ENCODE peak calls at places on chromosomes 16 and 17, in four cellular contexts. One of them, this sample, is unnamed.

GRCh38 chr17:47095268-47095667 is 93.8 kb downstream of the CDC27 start:
- DNase-seq in A549: no peak
- DNase-seq in activated CD8-positive, alpha-beta memory T cell treated with anti-CD3 and anti-CD28 coated beads, Interleukin-2, amount 50 U/mL, for 4 hours: no peak
- DNase-seq in CD8-positive, alpha-beta T cell: no peak
- DNase-seq in this sample: peak; percentile 32

GRCh38 chr16:89216315-89217137 is 977 bp upstream of the ZNF778 start:
- DNase-seq in A549: peak; percentile 81
- DNase-seq in activated CD8-positive, alpha-beta memory T cell treated with anti-CD3 and anti-CD28 coated beads, Interleukin-2, amount 50 U/mL, for 4 hours: peak; percentile 88
- DNase-seq in CD8-positive, alpha-beta T cell: peak; percentile 84
- DNase-seq in this sample: peak; percentile 86

GRCh38 chr17:62859146-62859545 is 51.0 kb upstream of the MARCHF10 start:
- DNase-seq in A549: no peak
- DNase-seq in activated CD8-positive, alpha-beta memory T cell treated with anti-CD3 and anti-CD28 coated beads, Interleukin-2, amount 50 U/mL, for 4 hours: no peak
- DNase-seq in CD8-positive, alpha-beta T cell: no peak
- DNase-seq in this sample: peak; percentile 90

GRCh38 chr17:12035713-12036112 is 15.0 kb downstream of the MAP2K4 start:
- DNase-seq in CD8-positive, alpha-beta T cell: no peak
- DNase-seq in A549: no peak
- DNase-seq in activated CD8-positive, alpha-beta memory T cell treated with anti-CD3 and anti-CD28 coated beads, Interleukin-2, amount 50 U/mL, for 4 hours: no peak
- DNase-seq in this sample: no peak

GRCh38 chr16:55056585-55057520 is 126.2 kb downstream of the IRX5 start:
- DNase-seq in activated CD8-positive, alpha-beta memory T cell treated with anti-CD3 and anti-CD28 coated beads, Interleukin-2, amount 50 U/mL, for 4 hours: no peak
- DNase-seq in CD8-positive, alpha-beta T cell: no peak
- DNase-seq in A549: peak; percentile 19
- DNase-seq in this sample: peak; percentile 42

GRCh38 chr17:57109393-57110151 is 24.5 kb downstream of the AKAP1 start:
- DNase-seq in CD8-positive, alpha-beta T cell: no peak
- DNase-seq in activated CD8-positive, alpha-beta memory T cell treated with anti-CD3 and anti-CD28 coated beads, Interleukin-2, amount 50 U/mL, for 4 hours: no peak
- DNase-seq in A549: peak; percentile 35
- DNase-seq in this sample: peak; percentile 29

GRCh38 chr17:51255673-51256072 is 4.2 kb downstream of the MBTD1 start:
- DNase-seq in CD8-positive, alpha-beta T cell: no peak
- DNase-seq in activated CD8-positive, alpha-beta memory T cell treated with anti-CD3 and anti-CD28 coated beads, Interleukin-2, amount 50 U/mL, for 4 hours: no peak
- DNase-seq in A549: no peak
- DNase-seq in this sample: no peak

GRCh38 chr16:49986351-49987124 is 38.5 kb upstream of the CNEP1R1 start:
- DNase-seq in A549: no peak
- DNase-seq in activated CD8-positive, alpha-beta memory T cell treated with anti-CD3 and anti-CD28 coated beads, Interleukin-2, amount 50 U/mL, for 4 hours: no peak
- DNase-seq in CD8-positive, alpha-beta T cell: no peak
- DNase-seq in this sample: peak; percentile 41

GRCh38 chr16:48542020-48542473 is 67.9 kb downstream of the N4BP1 start:
- DNase-seq in A549: peak; percentile 66
- DNase-seq in activated CD8-positive, alpha-beta memory T cell treated with anti-CD3 and anti-CD28 coated beads, Interleukin-2, amount 50 U/mL, for 4 hours: no peak
- DNase-seq in CD8-positive, alpha-beta T cell: no peak
- DNase-seq in this sample: peak; percentile 75

GRCh38 chr16:83653785-83654184 is 154.0 kb upstream of the HSBP1 start:
- DNase-seq in CD8-positive, alpha-beta T cell: no peak
- DNase-seq in A549: no peak
- DNase-seq in activated CD8-positive, alpha-beta memory T cell treated with anti-CD3 and anti-CD28 coated beads, Interleukin-2, amount 50 U/mL, for 4 hours: no peak
- DNase-seq in this sample: peak; percentile 22

GRCh38 chr17:61833536-61834203 is 29.7 kb downstream of the BRIP1 start:
- DNase-seq in CD8-positive, alpha-beta T cell: no peak
- DNase-seq in activated CD8-positive, alpha-beta memory T cell treated with anti-CD3 and anti-CD28 coated beads, Interleukin-2, amount 50 U/mL, for 4 hours: no peak
- DNase-seq in A549: peak; percentile 57
- DNase-seq in this sample: no peak

GRCh38 chr17:76840884-76841775 is 27.1 kb upstream of the MGAT5B start:
- DNase-seq in A549: no peak
- DNase-seq in CD8-positive, alpha-beta T cell: no peak
- DNase-seq in activated CD8-positive, alpha-beta memory T cell treated with anti-CD3 and anti-CD28 coated beads, Interleukin-2, amount 50 U/mL, for 4 hours: no peak
- DNase-seq in this sample: peak; percentile 10

GRCh38 chr16:66070140-66070887 is 296.2 kb upstream of the CDH5 start:
- DNase-seq in A549: no peak
- DNase-seq in activated CD8-positive, alpha-beta memory T cell treated with anti-CD3 and anti-CD28 coated beads, Interleukin-2, amount 50 U/mL, for 4 hours: no peak
- DNase-seq in CD8-positive, alpha-beta T cell: no peak
- DNase-seq in this sample: peak; percentile 97

GRCh38 chr16:89290887-89291286 is 73.4 kb downstream of the ZNF778 start:
- DNase-seq in A549: no peak
- DNase-seq in CD8-positive, alpha-beta T cell: no peak
- DNase-seq in activated CD8-positive, alpha-beta memory T cell treated with anti-CD3 and anti-CD28 coated beads, Interleukin-2, amount 50 U/mL, for 4 hours: no peak
- DNase-seq in this sample: no peak

GRCh38 chr17:17114592-17115225 is 72.5 kb downstream of the MPRIP start:
- DNase-seq in activated CD8-positive, alpha-beta memory T cell treated with anti-CD3 and anti-CD28 coated beads, Interleukin-2, amount 50 U/mL, for 4 hours: no peak
- DNase-seq in A549: no peak
- DNase-seq in CD8-positive, alpha-beta T cell: no peak
- DNase-seq in this sample: no peak

GRCh38 chr17:58324409-58325288 is 3.9 kb downstream of the TSPOAP1 start:
- DNase-seq in A549: no peak
- DNase-seq in CD8-positive, alpha-beta T cell: no peak
- DNase-seq in activated CD8-positive, alpha-beta memory T cell treated with anti-CD3 and anti-CD28 coated beads, Interleukin-2, amount 50 U/mL, for 4 hours: no peak
- DNase-seq in this sample: peak; percentile 66

GRCh38 chr16:89193576-89194293 is 6.6 kb downstream of the SLC22A31 start:
- DNase-seq in activated CD8-positive, alpha-beta memory T cell treated with anti-CD3 and anti-CD28 coated beads, Interleukin-2, amount 50 U/mL, for 4 hours: peak; percentile 25
- DNase-seq in CD8-positive, alpha-beta T cell: no peak
- DNase-seq in A549: no peak
- DNase-seq in this sample: no peak

GRCh38 chr17:32912218-32912897 is 15.6 kb upstream of the TMEM98 start:
- DNase-seq in A549: peak; percentile 76
- DNase-seq in activated CD8-positive, alpha-beta memory T cell treated with anti-CD3 and anti-CD28 coated beads, Interleukin-2, amount 50 U/mL, for 4 hours: no peak
- DNase-seq in CD8-positive, alpha-beta T cell: no peak
- DNase-seq in this sample: peak; percentile 49

GRCh38 chr17:7404737-7405412 is 978 bp upstream of the TMEM256 start:
- DNase-seq in CD8-positive, alpha-beta T cell: peak; percentile 77
- DNase-seq in activated CD8-positive, alpha-beta memory T cell treated with anti-CD3 and anti-CD28 coated beads, Interleukin-2, amount 50 U/mL, for 4 hours: peak; percentile 73
- DNase-seq in A549: no peak
- DNase-seq in this sample: peak; percentile 75

GRCh38 chr16:77582956-77583355 is 139.4 kb upstream of the NUDT7 start:
- DNase-seq in CD8-positive, alpha-beta T cell: no peak
- DNase-seq in A549: no peak
- DNase-seq in activated CD8-positive, alpha-beta memory T cell treated with anti-CD3 and anti-CD28 coated beads, Interleukin-2, amount 50 U/mL, for 4 hours: no peak
- DNase-seq in this sample: no peak

GRCh38 chr17:28324272-28324745 is 5.3 kb downstream of the TMEM97 start:
- DNase-seq in A549: peak; percentile 32
- DNase-seq in CD8-positive, alpha-beta T cell: no peak
- DNase-seq in activated CD8-positive, alpha-beta memory T cell treated with anti-CD3 and anti-CD28 coated beads, Interleukin-2, amount 50 U/mL, for 4 hours: no peak
- DNase-seq in this sample: no peak

GRCh38 chr16:58197314-58198012 is 443 bp downstream of the CSNK2A2 start:
- DNase-seq in CD8-positive, alpha-beta T cell: peak; percentile 10
- DNase-seq in activated CD8-positive, alpha-beta memory T cell treated with anti-CD3 and anti-CD28 coated beads, Interleukin-2, amount 50 U/mL, for 4 hours: peak; percentile 16
- DNase-seq in A549: no peak
- DNase-seq in this sample: no peak

GRCh38 chr17:80986816-80987480 is 4.7 kb upstream of the CHMP6 start:
- DNase-seq in activated CD8-positive, alpha-beta memory T cell treated with anti-CD3 and anti-CD28 coated beads, Interleukin-2, amount 50 U/mL, for 4 hours: no peak
- DNase-seq in CD8-positive, alpha-beta T cell: no peak
- DNase-seq in A549: no peak
- DNase-seq in this sample: no peak

GRCh38 chr17:27268394-27269085 is 25.4 kb upstream of the WSB1 start:
- DNase-seq in CD8-positive, alpha-beta T cell: no peak
- DNase-seq in activated CD8-positive, alpha-beta memory T cell treated with anti-CD3 and anti-CD28 coated beads, Interleukin-2, amount 50 U/mL, for 4 hours: no peak
- DNase-seq in A549: no peak
- DNase-seq in this sample: no peak

GRCh38 chr16:26981266-26981938 is 85.3 kb upstream of the C16orf82 start:
- DNase-seq in activated CD8-positive, alpha-beta memory T cell treated with anti-CD3 and anti-CD28 coated beads, Interleukin-2, amount 50 U/mL, for 4 hours: no peak
- DNase-seq in A549: no peak
- DNase-seq in CD8-positive, alpha-beta T cell: no peak
- DNase-seq in this sample: peak; percentile 5

GRCh38 chr17:68497885-68498319 is 14.3 kb upstream of the PRKAR1A start:
- DNase-seq in activated CD8-positive, alpha-beta memory T cell treated with anti-CD3 and anti-CD28 coated beads, Interleukin-2, amount 50 U/mL, for 4 hours: no peak
- DNase-seq in CD8-positive, alpha-beta T cell: no peak
- DNase-seq in A549: no peak
- DNase-seq in this sample: no peak

GRCh38 chr16:78666318-78666717 is 566.9 kb downstream of the WWOX start:
- DNase-seq in A549: no peak
- DNase-seq in CD8-positive, alpha-beta T cell: no peak
- DNase-seq in activated CD8-positive, alpha-beta memory T cell treated with anti-CD3 and anti-CD28 coated beads, Interleukin-2, amount 50 U/mL, for 4 hours: no peak
- DNase-seq in this sample: no peak

GRCh38 chr16:75306102-75306762 is 54.8 kb upstream of the BCAR1 start:
- DNase-seq in activated CD8-positive, alpha-beta memory T cell treated with anti-CD3 and anti-CD28 coated beads, Interleukin-2, amount 50 U/mL, for 4 hours: no peak
- DNase-seq in CD8-positive, alpha-beta T cell: no peak
- DNase-seq in A549: peak; percentile 88
- DNase-seq in this sample: no peak

GRCh38 chr17:12911241-12911640 is 106.6 kb downstream of the ELAC2 start:
- DNase-seq in activated CD8-positive, alpha-beta memory T cell treated with anti-CD3 and anti-CD28 coated beads, Interleukin-2, amount 50 U/mL, for 4 hours: no peak
- DNase-seq in A549: no peak
- DNase-seq in CD8-positive, alpha-beta T cell: no peak
- DNase-seq in this sample: peak; percentile 74

GRCh38 chr17:42566873-42567573 is at the start of gene MLX:
- DNase-seq in CD8-positive, alpha-beta T cell: peak; percentile 92
- DNase-seq in A549: peak; percentile 94
- DNase-seq in activated CD8-positive, alpha-beta memory T cell treated with anti-CD3 and anti-CD28 coated beads, Interleukin-2, amount 50 U/mL, for 4 hours: peak; percentile 91
- DNase-seq in this sample: peak; percentile 96